ENCODE peak calls at places on chromosomes 5 and 9, in nine cellular contexts. One of them, this sample, is unnamed.
A peak's percentile ranks its signal among the peaks of the same experiment; 100 is the strongest.

GRCh38 chr5:5419291-5420210 is 2.9 kb upstream of the ICE1 start:
- DNase-seq in cardiac fibroblast: peak; percentile 80
- DNase-seq in fibroblast of pulmonary artery: peak; percentile 80
- DNase-seq in ovary: peak; percentile 43
- DNase-seq in NB4: peak; percentile 53
- DNase-seq in lower leg skin: no peak
- DNase-seq in body of pancreas: peak; percentile 39
- DNase-seq in psoas muscle: no peak
- DNase-seq in right lobe of liver: no peak
- DNase-seq in this sample: no peak

GRCh38 chr9:16671591-16672137 is 198.8 kb downstream of the BNC2 start:
- DNase-seq in psoas muscle: no peak
- DNase-seq in NB4: peak; percentile 14
- DNase-seq in lower leg skin: no peak
- DNase-seq in ovary: no peak
- DNase-seq in right lobe of liver: no peak
- DNase-seq in cardiac fibroblast: peak; percentile 91
- DNase-seq in fibroblast of pulmonary artery: peak; percentile 67
- DNase-seq in body of pancreas: no peak
- DNase-seq in this sample: peak; percentile 93

GRCh38 chr5:129378961-129379360 is 81.1 kb upstream of the ADAMTS19 start:
- DNase-seq in NB4: no peak
- DNase-seq in psoas muscle: no peak
- DNase-seq in cardiac fibroblast: no peak
- DNase-seq in right lobe of liver: no peak
- DNase-seq in fibroblast of pulmonary artery: no peak
- DNase-seq in ovary: no peak
- DNase-seq in body of pancreas: no peak
- DNase-seq in lower leg skin: no peak
- DNase-seq in this sample: no peak

GRCh38 chr9:37921546-37922300 is 17.8 kb upstream of the SLC25A51 start:
- DNase-seq in cardiac fibroblast: no peak
- DNase-seq in fibroblast of pulmonary artery: no peak
- DNase-seq in lower leg skin: peak; percentile 72
- DNase-seq in body of pancreas: no peak
- DNase-seq in ovary: peak; percentile 23
- DNase-seq in right lobe of liver: peak; percentile 9
- DNase-seq in NB4: no peak
- DNase-seq in psoas muscle: no peak
- DNase-seq in this sample: no peak

GRCh38 chr5:159814810-159815585 is 101.3 kb upstream of the ADRA1B start:
- DNase-seq in psoas muscle: no peak
- DNase-seq in cardiac fibroblast: peak; percentile 43
- DNase-seq in body of pancreas: no peak
- DNase-seq in ovary: no peak
- DNase-seq in NB4: no peak
- DNase-seq in lower leg skin: no peak
- DNase-seq in fibroblast of pulmonary artery: no peak
- DNase-seq in right lobe of liver: no peak
- DNase-seq in this sample: no peak

GRCh38 chr5:181566-181965 is 9.7 kb upstream of the LRRC14B start:
- DNase-seq in right lobe of liver: no peak
- DNase-seq in fibroblast of pulmonary artery: no peak
- DNase-seq in cardiac fibroblast: no peak
- DNase-seq in NB4: no peak
- DNase-seq in body of pancreas: no peak
- DNase-seq in lower leg skin: no peak
- DNase-seq in ovary: no peak
- DNase-seq in psoas muscle: peak; percentile 6
- DNase-seq in this sample: no peak

GRCh38 chr5:156004754-156005153 is 322.2 kb upstream of the SGCD start:
- DNase-seq in fibroblast of pulmonary artery: no peak
- DNase-seq in psoas muscle: no peak
- DNase-seq in body of pancreas: no peak
- DNase-seq in right lobe of liver: no peak
- DNase-seq in ovary: no peak
- DNase-seq in lower leg skin: no peak
- DNase-seq in cardiac fibroblast: no peak
- DNase-seq in NB4: no peak
- DNase-seq in this sample: no peak

GRCh38 chr9:94042516-94042915 is 41.7 kb upstream of the PTPDC1 start:
- DNase-seq in ovary: no peak
- DNase-seq in psoas muscle: no peak
- DNase-seq in fibroblast of pulmonary artery: no peak
- DNase-seq in right lobe of liver: no peak
- DNase-seq in cardiac fibroblast: peak; percentile 44
- DNase-seq in lower leg skin: no peak
- DNase-seq in body of pancreas: no peak
- DNase-seq in NB4: no peak
- DNase-seq in this sample: no peak

GRCh38 chr5:73380052-73380451 is 68.5 kb downstream of the FOXD1 start:
- DNase-seq in body of pancreas: no peak
- DNase-seq in cardiac fibroblast: no peak
- DNase-seq in psoas muscle: no peak
- DNase-seq in NB4: no peak
- DNase-seq in ovary: no peak
- DNase-seq in right lobe of liver: no peak
- DNase-seq in lower leg skin: no peak
- DNase-seq in fibroblast of pulmonary artery: no peak
- DNase-seq in this sample: no peak

GRCh38 chr5:39115644-39116346 is 41.6 kb upstream of the RICTOR start:
- DNase-seq in body of pancreas: no peak
- DNase-seq in psoas muscle: no peak
- DNase-seq in ovary: no peak
- DNase-seq in NB4: no peak
- DNase-seq in cardiac fibroblast: peak; percentile 5
- DNase-seq in lower leg skin: no peak
- DNase-seq in fibroblast of pulmonary artery: no peak
- DNase-seq in right lobe of liver: no peak
- DNase-seq in this sample: no peak

GRCh38 chr5:159324097-159324760 is 6.1 kb downstream of the IL12B start:
- DNase-seq in body of pancreas: no peak
- DNase-seq in lower leg skin: no peak
- DNase-seq in fibroblast of pulmonary artery: no peak
- DNase-seq in NB4: no peak
- DNase-seq in right lobe of liver: no peak
- DNase-seq in cardiac fibroblast: peak; percentile 67
- DNase-seq in ovary: no peak
- DNase-seq in psoas muscle: no peak
- DNase-seq in this sample: no peak

GRCh38 chr5:51859624-51860023 is 476.4 kb downstream of the ISL1 start:
- DNase-seq in ovary: no peak
- DNase-seq in right lobe of liver: no peak
- DNase-seq in NB4: no peak
- DNase-seq in psoas muscle: no peak
- DNase-seq in body of pancreas: no peak
- DNase-seq in lower leg skin: no peak
- DNase-seq in cardiac fibroblast: no peak
- DNase-seq in fibroblast of pulmonary artery: no peak
- DNase-seq in this sample: no peak

GRCh38 chr5:154415114-154415513 is 30.7 kb upstream of the SAP30L start:
- DNase-seq in NB4: no peak
- DNase-seq in lower leg skin: no peak
- DNase-seq in fibroblast of pulmonary artery: no peak
- DNase-seq in ovary: no peak
- DNase-seq in right lobe of liver: no peak
- DNase-seq in psoas muscle: no peak
- DNase-seq in body of pancreas: no peak
- DNase-seq in cardiac fibroblast: no peak
- DNase-seq in this sample: no peak

GRCh38 chr5:89265511-89266169 is 382.7 kb upstream of the MEF2C start:
- DNase-seq in ovary: no peak
- DNase-seq in body of pancreas: no peak
- DNase-seq in lower leg skin: no peak
- DNase-seq in cardiac fibroblast: peak; percentile 83
- DNase-seq in fibroblast of pulmonary artery: peak; percentile 48
- DNase-seq in NB4: no peak
- DNase-seq in right lobe of liver: no peak
- DNase-seq in psoas muscle: no peak
- DNase-seq in this sample: no peak

GRCh38 chr5:89269721-89270120 is 386.7 kb upstream of the MEF2C start:
- DNase-seq in ovary: no peak
- DNase-seq in right lobe of liver: no peak
- DNase-seq in cardiac fibroblast: no peak
- DNase-seq in NB4: no peak
- DNase-seq in psoas muscle: no peak
- DNase-seq in lower leg skin: no peak
- DNase-seq in body of pancreas: no peak
- DNase-seq in fibroblast of pulmonary artery: no peak
- DNase-seq in this sample: no peak

GRCh38 chr5:89267764-89268163 is 384.8 kb upstream of the MEF2C start:
- DNase-seq in NB4: no peak
- DNase-seq in psoas muscle: no peak
- DNase-seq in lower leg skin: no peak
- DNase-seq in body of pancreas: no peak
- DNase-seq in fibroblast of pulmonary artery: no peak
- DNase-seq in right lobe of liver: no peak
- DNase-seq in cardiac fibroblast: no peak
- DNase-seq in ovary: no peak
- DNase-seq in this sample: no peak

GRCh38 chr5:89270901-89271300 is 387.9 kb upstream of the MEF2C start:
- DNase-seq in fibroblast of pulmonary artery: no peak
- DNase-seq in lower leg skin: no peak
- DNase-seq in NB4: no peak
- DNase-seq in body of pancreas: no peak
- DNase-seq in cardiac fibroblast: no peak
- DNase-seq in ovary: no peak
- DNase-seq in right lobe of liver: no peak
- DNase-seq in psoas muscle: no peak
- DNase-seq in this sample: no peak

GRCh38 chr5:89268460-89268859 is 385.5 kb upstream of the MEF2C start:
- DNase-seq in cardiac fibroblast: no peak
- DNase-seq in psoas muscle: no peak
- DNase-seq in body of pancreas: peak; percentile 21
- DNase-seq in lower leg skin: no peak
- DNase-seq in ovary: no peak
- DNase-seq in NB4: no peak
- DNase-seq in fibroblast of pulmonary artery: no peak
- DNase-seq in right lobe of liver: no peak
- DNase-seq in this sample: no peak
- H3K4me3 ChIP-seq in cardiac fibroblast: no peak overlapping the region
- H3K4me3 ChIP-seq in psoas muscle: no peak overlapping the region
- H3K4me3 ChIP-seq in body of pancreas: no peak overlapping the region
- H3K4me3 ChIP-seq in lower leg skin: no peak overlapping the region
- H3K4me3 ChIP-seq in ovary: no peak overlapping the region
- H3K4me3 ChIP-seq in NB4: no peak overlapping the region
- H3K4me3 ChIP-seq in fibroblast of pulmonary artery: no peak overlapping the region
- H3K4me3 ChIP-seq in right lobe of liver: no peak overlapping the region
- H3K4me3 ChIP-seq in this sample: no peak overlapping the region

GRCh38 chr5:131513780-131514179 is 121.2 kb downstream of the RAPGEF6 start:
- DNase-seq in fibroblast of pulmonary artery: no peak
- DNase-seq in psoas muscle: no peak
- DNase-seq in lower leg skin: no peak
- DNase-seq in NB4: no peak
- DNase-seq in ovary: no peak
- DNase-seq in cardiac fibroblast: no peak
- DNase-seq in body of pancreas: no peak
- DNase-seq in right lobe of liver: no peak
- DNase-seq in this sample: no peak

GRCh38 chr5:131511934-131512333 is 123.1 kb downstream of the RAPGEF6 start:
- DNase-seq in NB4: no peak
- DNase-seq in fibroblast of pulmonary artery: no peak
- DNase-seq in body of pancreas: no peak
- DNase-seq in ovary: no peak
- DNase-seq in lower leg skin: no peak
- DNase-seq in psoas muscle: no peak
- DNase-seq in right lobe of liver: no peak
- DNase-seq in cardiac fibroblast: no peak
- DNase-seq in this sample: no peak

GRCh38 chr5:131509811-131510210 is 125.2 kb downstream of the RAPGEF6 start:
- DNase-seq in fibroblast of pulmonary artery: no peak
- DNase-seq in cardiac fibroblast: no peak
- DNase-seq in right lobe of liver: no peak
- DNase-seq in NB4: no peak
- DNase-seq in lower leg skin: no peak
- DNase-seq in ovary: no peak
- DNase-seq in body of pancreas: no peak
- DNase-seq in psoas muscle: no peak
- DNase-seq in this sample: no peak

GRCh38 chr5:131514316-131515275 is 120.4 kb downstream of the RAPGEF6 start:
- DNase-seq in ovary: no peak
- DNase-seq in fibroblast of pulmonary artery: no peak
- DNase-seq in lower leg skin: no peak
- DNase-seq in cardiac fibroblast: peak; percentile 55
- DNase-seq in psoas muscle: no peak
- DNase-seq in NB4: peak; percentile 48
- DNase-seq in right lobe of liver: no peak
- DNase-seq in body of pancreas: no peak
- DNase-seq in this sample: no peak

GRCh38 chr5:131515348-131515747 is 119.7 kb downstream of the RAPGEF6 start:
- DNase-seq in ovary: no peak
- DNase-seq in cardiac fibroblast: no peak
- DNase-seq in lower leg skin: no peak
- DNase-seq in psoas muscle: no peak
- DNase-seq in right lobe of liver: no peak
- DNase-seq in body of pancreas: no peak
- DNase-seq in NB4: no peak
- DNase-seq in fibroblast of pulmonary artery: no peak
- DNase-seq in this sample: no peak
- TF ChIP-seq CTCF in ovary: no peak
- TF ChIP-seq CTCF in cardiac fibroblast: no peak
- TF ChIP-seq CTCF in lower leg skin: no peak
- TF ChIP-seq CTCF in psoas muscle: no peak
- TF ChIP-seq CTCF in right lobe of liver: no peak
- TF ChIP-seq CTCF in body of pancreas: no peak
- TF ChIP-seq CTCF in NB4: no peak
- TF ChIP-seq CTCF in fibroblast of pulmonary artery: no peak
- TF ChIP-seq CTCF in this sample: no peak

GRCh38 chr5:149893403-149893931 is 51.1 kb downstream of the PDE6A start:
- DNase-seq in fibroblast of pulmonary artery: no peak
- DNase-seq in NB4: no peak
- DNase-seq in right lobe of liver: no peak
- DNase-seq in cardiac fibroblast: peak; percentile 50
- DNase-seq in psoas muscle: no peak
- DNase-seq in lower leg skin: no peak
- DNase-seq in ovary: no peak
- DNase-seq in body of pancreas: no peak
- DNase-seq in this sample: no peak
- H3K4me3 ChIP-seq in fibroblast of pulmonary artery: no peak overlapping the region
- H3K4me3 ChIP-seq in NB4: no peak overlapping the region
- H3K4me3 ChIP-seq in right lobe of liver: no peak overlapping the region
- H3K4me3 ChIP-seq in cardiac fibroblast: no peak overlapping the region
- H3K4me3 ChIP-seq in psoas muscle: no peak overlapping the region
- H3K4me3 ChIP-seq in lower leg skin: no peak overlapping the region
- H3K4me3 ChIP-seq in ovary: no peak overlapping the region
- H3K4me3 ChIP-seq in body of pancreas: no peak overlapping the region
- H3K4me3 ChIP-seq in this sample: no peak overlapping the region

GRCh38 chr9:23426144-23426543 is 399.9 kb downstream of the ELAVL2 start:
- DNase-seq in body of pancreas: no peak
- DNase-seq in ovary: no peak
- DNase-seq in cardiac fibroblast: no peak
- DNase-seq in fibroblast of pulmonary artery: no peak
- DNase-seq in right lobe of liver: no peak
- DNase-seq in psoas muscle: no peak
- DNase-seq in NB4: no peak
- DNase-seq in lower leg skin: no peak
- DNase-seq in this sample: no peak

DNA sequence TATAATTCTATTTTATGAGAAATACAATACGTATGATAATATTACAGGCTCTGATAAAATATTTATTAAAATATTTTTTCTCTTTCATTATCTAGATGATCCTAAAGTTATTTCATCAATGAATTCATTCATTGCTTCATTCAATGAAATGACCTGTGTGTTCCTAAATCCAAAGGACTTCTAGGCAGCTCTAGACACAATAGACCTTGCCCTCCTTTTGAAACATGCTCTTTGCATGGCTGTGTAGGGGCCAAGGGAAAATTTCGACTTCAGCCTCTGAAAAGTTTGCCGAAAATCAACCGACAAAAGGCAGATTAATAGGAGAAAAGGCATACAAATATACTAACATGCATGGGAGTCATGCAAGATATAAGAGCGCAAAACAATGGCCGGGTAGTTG is 402.0 kb downstream of the ELAVL2 start:
- DNase-seq in fibroblast of pulmonary artery: no peak
- DNase-seq in right lobe of liver: no peak
- DNase-seq in ovary: no peak
- DNase-seq in NB4: no peak
- DNase-seq in cardiac fibroblast: no peak
- DNase-seq in body of pancreas: no peak
- DNase-seq in psoas muscle: no peak
- DNase-seq in lower leg skin: no peak
- DNase-seq in this sample: no peak
- TF ChIP-seq CTCF in fibroblast of pulmonary artery: no peak
- TF ChIP-seq CTCF in right lobe of liver: no peak
- TF ChIP-seq CTCF in ovary: no peak
- TF ChIP-seq CTCF in NB4: no peak
- TF ChIP-seq CTCF in cardiac fibroblast: no peak
- TF ChIP-seq CTCF in body of pancreas: no peak
- TF ChIP-seq CTCF in psoas muscle: no peak
- TF ChIP-seq CTCF in lower leg skin: no peak
- TF ChIP-seq CTCF in this sample: no peak

This sample was measured in epithelial cell of proximal tubule.